ENCODE peak calls at places on chromosomes 6 and 20, in five cellular contexts. D is upper lobe of left lung; R is foreskin keratinocyte; S is naive thymus-derived CD8-positive, alpha-beta T cell; E is central memory CD8-positive, alpha-beta T cell. K is an unnamed sample.

GRCh38 chr6:159169557-159170332 is 545 bp downstream of the FNDC1 start:
- ATAC-seq in D (peak), E (peak), R (peak), S (peak), K (peak)

GRCh38 chr6:39927159-39927558 is 7.1 kb downstream of the MOCS1 start:
- ATAC-seq in S (no peak), D (no peak), R (peak), E (no peak), K (peak)

GRCh38 chr6:149228276-149228962 is 89.1 kb upstream of the TAB2 start:
- ATAC-seq in D (no peak), R (no peak), S (no peak), E (no peak), K (no peak)

GRCh38 chr20:15922556-15922955 is 650.7 kb downstream of the KIF16B start:
- ATAC-seq in S (no peak), E (no peak), D (no peak), R (no peak), K (no peak)

GRCh38 chr6:38708483-38708882 is 5.5 kb upstream of the GLO1 start:
- ATAC-seq in E (no peak), S (no peak), R (no peak), D (no peak), K (no peak)

GRCh38 chr6:164502838-164503237 is 806.6 kb downstream of the C6orf118 start:
- ATAC-seq in R (no peak), S (no peak), D (no peak), E (no peak), K (no peak)

GRCh38 chr6:128357391-128358110 is 162.8 kb downstream of the PTPRK start:
- ATAC-seq in D (no peak), E (no peak), S (no peak), R (no peak), K (no peak)

GRCh38 chr6:7615611-7616383 is 25.8 kb downstream of the SNRNP48 start:
- ATAC-seq in R (peak), D (peak), S (peak), E (no peak), K (peak)

GRCh38 chr20:50737352-50737751 is 6.0 kb downstream of the PARD6B start:
- ATAC-seq in S (no peak), E (no peak), D (no peak), R (no peak), K (no peak)

GRCh38 chr6:89290401-89291155 is 24.5 kb downstream of the GABRR2 start:
- ATAC-seq in E (no peak), S (no peak), D (no peak), R (peak), K (no peak)

GRCh38 chr6:148055410-148055809 is 287.2 kb upstream of the SASH1 start:
- ATAC-seq in D (no peak), S (no peak), R (no peak), E (no peak), K (no peak)

GRCh38 chr6:63353282-63353630 is 33.5 kb upstream of the LGSN start:
- ATAC-seq in R (no peak), S (no peak), D (no peak), E (no peak), K (no peak)

GRCh38 chr6:8462694-8463093 is 27.3 kb upstream of the SLC35B3 start:
- ATAC-seq in E (no peak), R (no peak), D (no peak), S (no peak), K (no peak)

GRCh38 chr20:37968726-37969401 is 64.4 kb downstream of the TTI1 start:
- ATAC-seq in R (peak), E (no peak), S (no peak), D (no peak), K (no peak)

GRCh38 chr20:19497064-19497463 is 261.0 kb upstream of the RIN2 start:
- ATAC-seq in R (peak), E (no peak), D (no peak), S (no peak), K (no peak)

GRCh38 chr6:26097268-26097875 is 10.1 kb downstream of the HFE start:
- ATAC-seq in S (peak), E (no peak), D (peak), R (peak), K (peak)

GRCh38 chr6:8588176-8588575 is 152.8 kb upstream of the SLC35B3 start:
- ATAC-seq in E (no peak), D (no peak), R (no peak), S (no peak), K (no peak)

GRCh38 chr6:4788953-4789584 is 12.9 kb downstream of the CDYL start:
- ATAC-seq in E (no peak), S (peak), D (no peak), R (peak), K (peak)

GRCh38 chr6:139152088-139152891 is 17.4 kb downstream of the HECA start:
- ATAC-seq in R (no peak), S (peak), D (no peak), E (no peak), K (no peak)

GRCh38 chr20:49635171-49635570 is 67.2 kb upstream of the PTGIS start:
- ATAC-seq in D (no peak), S (no peak), E (no peak), R (no peak), K (no peak)

GRCh38 chr6:163289445-163289844 is 125.1 kb upstream of the QKI start:
- ATAC-seq in E (no peak), S (no peak), R (no peak), D (no peak), K (no peak)

GRCh38 chr6:84002226-84002625 is 31.3 kb upstream of the MRAP2 start:
- ATAC-seq in R (no peak), E (no peak), S (no peak), D (no peak), K (no peak)

GRCh38 chr6:50962213-50962759 is 143.6 kb downstream of the TFAP2B start:
- ATAC-seq in R (no peak), D (no peak), E (no peak), S (no peak), K (no peak)

GRCh38 chr6:111356551-111356950 is 126.5 kb downstream of the REV3L start:
- ATAC-seq in S (no peak), R (no peak), D (no peak), E (no peak), K (no peak)

GRCh38 chr20:5652626-5653573 is 97.3 kb upstream of the SHLD1 start:
- ATAC-seq in S (peak), D (peak), R (peak), E (no peak), K (no peak)

GRCh38 chr6:52377538-52378221 is 15.7 kb downstream of the PAQR8 start:
- ATAC-seq in E (no peak), D (no peak), R (no peak), S (peak), K (no peak)

GRCh38 chr6:19013011-19013410 is 625.9 kb downstream of the RNF144B start:
- ATAC-seq in E (no peak), S (no peak), D (no peak), R (peak), K (no peak)

GRCh38 chr6:53862517-53863457 is 68.0 kb downstream of the LRRC1 start:
- ATAC-seq in E (no peak), R (peak), D (no peak), S (no peak), K (no peak)

GRCh38 chr20:568865-569415 is 25.4 kb upstream of the CSNK2A1 start:
- ATAC-seq in R (peak), E (no peak), D (no peak), S (no peak), K (no peak)

GRCh38 chr6:125203395-125203794 is 49.8 kb downstream of the TPD52L1 start:
- ATAC-seq in E (no peak), R (no peak), D (no peak), S (no peak), K (peak)

GRCh38 chr20:6590891-6591679 is 176.4 kb upstream of the BMP2 start:
- ATAC-seq in R (peak), E (no peak), S (no peak), D (no peak), K (peak)